ENCODE peak calls at places on chromosomes 13 and 19, in nine cellular contexts. One of them, this sample, is unnamed.

GRCh38 chr13:22897571-22898314 is 283.0 kb upstream of the SGCG start:
- DNase-seq in ovary: no peak
- DNase-seq in body of pancreas: no peak
- DNase-seq in BJ: no peak
- DNase-seq in CD4-positive, alpha-beta T cell: no peak
- DNase-seq in lower lobe of right lung: no peak
- DNase-seq in GM12864: no peak
- DNase-seq in heart left ventricle: no peak
- DNase-seq in astrocyte of the spinal cord: no peak
- DNase-seq in this sample: no peak

GRCh38 chr19:12886943-12887747 is at the start of gene KLF1:
- DNase-seq in ovary: no peak
- DNase-seq in body of pancreas: no peak
- DNase-seq in BJ: no peak
- DNase-seq in CD4-positive, alpha-beta T cell: no peak
- DNase-seq in lower lobe of right lung: no peak
- DNase-seq in GM12864: no peak
- DNase-seq in heart left ventricle: no peak
- DNase-seq in astrocyte of the spinal cord: no peak
- DNase-seq in this sample: no peak

GRCh38 chr13:21047591-21048282 is 13.6 kb downstream of the LATS2 start:
- DNase-seq in ovary: no peak
- DNase-seq in body of pancreas: no peak
- DNase-seq in BJ: no peak
- DNase-seq in CD4-positive, alpha-beta T cell: no peak
- DNase-seq in lower lobe of right lung: no peak
- DNase-seq in GM12864: no peak
- DNase-seq in heart left ventricle: no peak
- DNase-seq in astrocyte of the spinal cord: no peak
- DNase-seq in this sample: no peak

GRCh38 chr19:2537544-2537943 is 61.6 kb downstream of the GADD45B start:
- DNase-seq in ovary: no peak
- DNase-seq in body of pancreas: no peak
- DNase-seq in BJ: no peak
- DNase-seq in CD4-positive, alpha-beta T cell: no peak
- DNase-seq in lower lobe of right lung: no peak
- DNase-seq in GM12864: no peak
- DNase-seq in heart left ventricle: peak; percentile 4
- DNase-seq in astrocyte of the spinal cord: no peak
- DNase-seq in this sample: no peak

GRCh38 chr13:41213919-41214318 is 19.6 kb upstream of the KBTBD7 start:
- DNase-seq in ovary: no peak
- DNase-seq in body of pancreas: no peak
- DNase-seq in BJ: no peak
- DNase-seq in CD4-positive, alpha-beta T cell: no peak
- DNase-seq in lower lobe of right lung: no peak
- DNase-seq in GM12864: no peak
- DNase-seq in heart left ventricle: no peak
- DNase-seq in astrocyte of the spinal cord: no peak
- DNase-seq in this sample: no peak

GRCh38 chr13:59584101-59584500 is 579.6 kb downstream of the DIAPH3 start:
- DNase-seq in ovary: no peak
- DNase-seq in body of pancreas: no peak
- DNase-seq in BJ: no peak
- DNase-seq in CD4-positive, alpha-beta T cell: no peak
- DNase-seq in lower lobe of right lung: no peak
- DNase-seq in GM12864: no peak
- DNase-seq in heart left ventricle: no peak
- DNase-seq in astrocyte of the spinal cord: no peak
- DNase-seq in this sample: no peak

GRCh38 chr13:50124536-50125305 is 109.5 kb downstream of the KCNRG start:
- DNase-seq in ovary: peak; percentile 98
- DNase-seq in body of pancreas: no peak
- DNase-seq in BJ: peak; percentile 69
- DNase-seq in CD4-positive, alpha-beta T cell: peak; percentile 95
- DNase-seq in lower lobe of right lung: peak; percentile 98
- DNase-seq in GM12864: no peak
- DNase-seq in heart left ventricle: peak; percentile 60
- DNase-seq in astrocyte of the spinal cord: peak; percentile 70
- DNase-seq in this sample: peak; percentile 91

GRCh38 chr19:38193445-38193844 is 30.6 kb downstream of the DPF1 start:
- DNase-seq in ovary: no peak
- DNase-seq in body of pancreas: no peak
- DNase-seq in BJ: no peak
- DNase-seq in CD4-positive, alpha-beta T cell: no peak
- DNase-seq in lower lobe of right lung: no peak
- DNase-seq in GM12864: no peak
- DNase-seq in heart left ventricle: no peak
- DNase-seq in astrocyte of the spinal cord: no peak
- DNase-seq in this sample: no peak

GRCh38 chr19:34096020-34096915 is 76.0 kb upstream of the LSM14A start:
- DNase-seq in ovary: no peak
- DNase-seq in body of pancreas: peak; percentile 6
- DNase-seq in BJ: no peak
- DNase-seq in CD4-positive, alpha-beta T cell: no peak
- DNase-seq in lower lobe of right lung: no peak
- DNase-seq in GM12864: peak; percentile 4
- DNase-seq in heart left ventricle: no peak
- DNase-seq in astrocyte of the spinal cord: peak; percentile 60
- DNase-seq in this sample: no peak

GRCh38 chr13:109651854-109652253 is 134.5 kb downstream of the IRS2 start:
- DNase-seq in ovary: no peak
- DNase-seq in body of pancreas: peak; percentile 38
- DNase-seq in BJ: no peak
- DNase-seq in CD4-positive, alpha-beta T cell: no peak
- DNase-seq in lower lobe of right lung: no peak
- DNase-seq in GM12864: no peak
- DNase-seq in heart left ventricle: no peak
- DNase-seq in astrocyte of the spinal cord: no peak
- DNase-seq in this sample: no peak

GRCh38 chr13:91647361-91647970 is 249.0 kb downstream of the GPC5 start:
- DNase-seq in ovary: no peak
- DNase-seq in body of pancreas: no peak
- DNase-seq in BJ: no peak
- DNase-seq in CD4-positive, alpha-beta T cell: no peak
- DNase-seq in lower lobe of right lung: no peak
- DNase-seq in GM12864: no peak
- DNase-seq in heart left ventricle: no peak
- DNase-seq in astrocyte of the spinal cord: peak; percentile 56
- DNase-seq in this sample: no peak

GRCh38 chr19:8238251-8238650 is 29.1 kb downstream of the CERS4 start:
- DNase-seq in ovary: no peak
- DNase-seq in body of pancreas: peak; percentile 90
- DNase-seq in BJ: no peak
- DNase-seq in CD4-positive, alpha-beta T cell: no peak
- DNase-seq in lower lobe of right lung: no peak
- DNase-seq in GM12864: no peak
- DNase-seq in heart left ventricle: no peak
- DNase-seq in astrocyte of the spinal cord: no peak
- DNase-seq in this sample: no peak

GRCh38 chr13:20714563-20715339 is 11.3 kb downstream of the IL17D start:
- DNase-seq in ovary: peak; percentile 57
- DNase-seq in body of pancreas: peak; percentile 39
- DNase-seq in BJ: no peak
- DNase-seq in CD4-positive, alpha-beta T cell: no peak
- DNase-seq in lower lobe of right lung: no peak
- DNase-seq in GM12864: no peak
- DNase-seq in heart left ventricle: peak; percentile 67
- DNase-seq in astrocyte of the spinal cord: peak; percentile 95
- DNase-seq in this sample: no peak

DNA sequence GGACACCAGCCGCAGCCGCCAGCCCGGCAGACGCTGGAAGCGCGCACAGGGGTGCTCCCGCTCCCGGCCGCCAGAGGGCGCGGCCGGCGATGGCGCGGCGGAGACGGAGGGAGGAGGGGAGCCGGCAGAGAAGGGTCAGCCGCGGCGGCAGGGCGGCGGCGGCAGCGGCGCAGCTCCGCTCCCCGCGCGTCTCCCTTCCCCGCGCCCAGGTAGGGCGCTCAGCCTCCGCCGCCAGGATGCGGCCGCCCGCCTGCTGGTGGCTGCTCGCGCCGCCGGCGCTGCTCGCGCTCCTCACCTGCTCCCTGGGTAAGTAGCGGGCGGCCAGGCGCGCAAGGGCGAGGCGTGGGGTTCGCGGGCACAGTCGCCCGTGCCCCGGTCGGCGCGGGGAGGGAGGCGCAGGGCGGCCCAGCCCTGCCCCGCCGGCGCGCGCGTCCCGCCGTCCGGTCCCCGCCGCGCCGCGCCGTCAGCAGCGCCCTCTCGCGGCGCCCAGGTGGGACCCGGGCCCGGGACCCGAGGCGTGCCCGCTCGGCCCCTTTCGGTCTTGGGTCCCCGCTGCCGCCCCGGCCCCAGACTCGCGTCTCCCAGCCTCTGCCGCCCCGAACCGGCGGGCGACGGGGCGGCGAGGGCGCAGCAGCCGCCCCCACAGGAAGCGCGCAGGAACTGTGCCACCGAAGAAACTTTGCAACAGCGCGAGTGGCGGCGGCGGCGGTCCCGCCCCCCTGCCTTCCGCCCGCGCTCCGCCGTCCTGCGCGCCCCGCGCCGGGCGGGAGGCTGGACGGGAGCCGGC is at the start of gene B3GLCT:
- DNase-seq in ovary: peak; percentile 72
- DNase-seq in body of pancreas: peak; percentile 76
- DNase-seq in BJ: no peak
- DNase-seq in CD4-positive, alpha-beta T cell: peak; percentile 76
- DNase-seq in lower lobe of right lung: peak; percentile 86
- DNase-seq in GM12864: peak; percentile 22
- DNase-seq in heart left ventricle: peak; percentile 79
- DNase-seq in astrocyte of the spinal cord: peak; percentile 63
- DNase-seq in this sample: peak; percentile 92
- TF ChIP-seq CTCF in ovary: peak; percentile 76
- TF ChIP-seq CTCF in body of pancreas: peak; percentile 98
- TF ChIP-seq CTCF in BJ: peak; percentile 51
- TF ChIP-seq CTCF in CD4-positive, alpha-beta T cell: peak; percentile 75
- TF ChIP-seq CTCF in lower lobe of right lung: peak; percentile 92
- TF ChIP-seq CTCF in GM12864: peak; percentile 87
- TF ChIP-seq CTCF in heart left ventricle: peak; percentile 86
- TF ChIP-seq CTCF in astrocyte of the spinal cord: peak; percentile 77
- TF ChIP-seq CTCF in this sample: peak; percentile 93

DNA sequence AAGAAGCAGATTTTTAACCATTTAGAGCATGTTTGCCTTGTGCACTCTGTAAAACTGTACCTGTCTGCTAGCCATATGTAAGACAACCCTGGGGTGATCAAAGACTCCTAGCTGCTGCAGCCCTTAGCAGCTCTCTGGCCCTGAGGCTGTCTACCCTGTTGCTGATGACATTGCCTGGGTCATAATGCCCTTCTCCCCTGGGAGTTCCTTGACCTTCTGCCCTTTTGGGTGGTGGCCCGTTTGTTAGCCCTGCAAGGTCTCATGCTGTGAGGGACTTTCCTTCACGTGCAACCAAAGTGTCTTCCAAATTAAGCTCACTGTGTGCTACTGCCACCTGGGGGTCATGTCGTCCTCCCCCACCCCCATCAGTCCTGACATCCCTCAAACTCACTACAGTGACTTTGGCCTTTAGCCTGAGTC is 7.4 kb downstream of the GPC6 start:
- DNase-seq in ovary: no peak
- DNase-seq in body of pancreas: no peak
- DNase-seq in BJ: no peak
- DNase-seq in CD4-positive, alpha-beta T cell: no peak
- DNase-seq in lower lobe of right lung: no peak
- DNase-seq in GM12864: no peak
- DNase-seq in heart left ventricle: no peak
- DNase-seq in astrocyte of the spinal cord: no peak
- DNase-seq in this sample: no peak
- TF ChIP-seq CTCF in ovary: no peak
- TF ChIP-seq CTCF in body of pancreas: no peak
- TF ChIP-seq CTCF in BJ: no peak
- TF ChIP-seq CTCF in CD4-positive, alpha-beta T cell: no peak
- TF ChIP-seq CTCF in lower lobe of right lung: no peak
- TF ChIP-seq CTCF in GM12864: peak; percentile 8
- TF ChIP-seq CTCF in heart left ventricle: no peak
- TF ChIP-seq CTCF in astrocyte of the spinal cord: no peak
- TF ChIP-seq CTCF in this sample: peak; percentile 20

DNA sequence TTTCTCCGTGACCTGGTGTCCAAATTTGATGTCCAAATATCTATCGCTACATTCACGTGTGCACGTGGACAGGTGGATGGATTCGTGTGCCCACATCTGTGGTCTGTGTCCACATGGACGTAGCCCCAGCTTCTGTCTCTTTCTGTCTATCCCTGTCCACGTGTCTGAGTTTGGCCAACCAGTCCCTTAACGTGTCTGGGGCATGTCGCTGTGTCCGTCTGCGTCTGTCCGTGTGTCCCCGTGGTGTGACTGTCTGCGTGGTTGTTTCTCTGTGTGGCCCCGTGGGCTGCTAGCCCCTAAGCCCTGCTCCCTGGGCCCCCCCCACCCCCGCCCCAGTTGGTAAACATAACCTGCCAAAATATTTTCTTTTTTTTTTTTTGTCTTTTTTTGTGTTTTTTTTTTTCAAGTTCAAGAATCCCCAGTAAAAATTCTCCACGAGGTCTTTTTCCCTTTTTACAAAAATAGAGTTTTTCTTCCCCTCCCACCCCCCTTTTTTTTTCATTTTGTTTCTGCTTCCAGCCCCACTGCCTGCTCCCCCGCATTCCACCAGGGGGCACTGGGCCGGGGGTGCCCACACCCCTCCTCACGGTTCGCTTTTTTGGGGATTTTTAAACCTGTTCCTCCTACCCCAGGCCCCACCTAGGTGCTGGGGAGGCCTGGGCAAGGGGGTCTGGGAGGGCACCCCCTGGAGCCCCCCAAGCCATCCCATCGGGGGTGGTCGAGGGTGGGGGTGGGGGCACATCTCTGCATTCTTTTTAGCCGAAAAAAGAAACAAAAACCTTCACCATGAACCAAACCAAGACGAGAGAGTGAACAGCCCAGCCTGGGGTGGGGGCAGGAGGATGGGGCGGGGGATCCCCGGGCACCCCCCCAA is 18.3 kb downstream of the PRKCSH start:
- DNase-seq in ovary: no peak
- DNase-seq in body of pancreas: no peak
- DNase-seq in BJ: no peak
- DNase-seq in CD4-positive, alpha-beta T cell: no peak
- DNase-seq in lower lobe of right lung: no peak
- DNase-seq in GM12864: no peak
- DNase-seq in heart left ventricle: no peak
- DNase-seq in astrocyte of the spinal cord: no peak
- DNase-seq in this sample: no peak
- TF ChIP-seq CTCF in ovary: no peak
- TF ChIP-seq CTCF in body of pancreas: no peak
- TF ChIP-seq CTCF in BJ: peak; percentile 46
- TF ChIP-seq CTCF in CD4-positive, alpha-beta T cell: peak; percentile 13
- TF ChIP-seq CTCF in lower lobe of right lung: no peak
- TF ChIP-seq CTCF in GM12864: peak; percentile 66
- TF ChIP-seq CTCF in heart left ventricle: no peak
- TF ChIP-seq CTCF in astrocyte of the spinal cord: peak; percentile 47
- TF ChIP-seq CTCF in this sample: peak; percentile 69

DNA sequence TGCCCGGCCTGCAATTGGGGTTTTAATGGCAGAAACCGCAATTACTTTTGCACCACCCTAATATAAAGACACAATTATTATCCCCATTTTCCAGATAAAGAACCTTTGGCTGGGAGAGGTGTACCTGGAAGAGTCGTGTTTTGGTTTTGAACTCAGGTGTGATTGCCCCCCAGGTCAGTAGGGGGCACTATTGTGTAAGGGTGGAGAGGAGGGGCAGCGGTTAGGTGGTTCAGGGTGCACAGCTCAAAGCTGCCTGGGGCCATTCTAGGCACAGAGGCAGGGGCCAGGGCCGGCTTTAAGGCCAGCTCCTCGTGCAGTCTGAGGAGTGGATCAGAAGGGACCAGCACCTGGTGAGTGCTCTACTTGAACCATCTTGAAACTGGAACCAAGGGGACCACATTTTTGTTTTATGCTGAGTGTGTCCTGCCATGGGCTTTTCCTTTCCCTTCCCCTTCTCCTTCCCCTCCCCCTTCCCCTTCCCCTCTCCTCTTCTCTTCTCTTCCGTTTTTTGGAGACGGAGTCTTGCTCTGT is 5.8 kb upstream of the FCGRT start:
- DNase-seq in ovary: no peak
- DNase-seq in body of pancreas: peak; percentile 75
- DNase-seq in BJ: no peak
- DNase-seq in CD4-positive, alpha-beta T cell: peak; percentile 73
- DNase-seq in lower lobe of right lung: peak; percentile 75
- DNase-seq in GM12864: no peak
- DNase-seq in heart left ventricle: peak; percentile 44
- DNase-seq in astrocyte of the spinal cord: no peak
- DNase-seq in this sample: no peak
- TF ChIP-seq CTCF in ovary: no peak
- TF ChIP-seq CTCF in body of pancreas: peak; percentile 87
- TF ChIP-seq CTCF in BJ: peak; percentile 82
- TF ChIP-seq CTCF in CD4-positive, alpha-beta T cell: peak; percentile 83
- TF ChIP-seq CTCF in lower lobe of right lung: peak; percentile 72
- TF ChIP-seq CTCF in GM12864: peak; percentile 87
- TF ChIP-seq CTCF in heart left ventricle: peak; percentile 61
- TF ChIP-seq CTCF in astrocyte of the spinal cord: peak; percentile 88
- TF ChIP-seq CTCF in this sample: peak; percentile 80